ENCODE peak calls at places on chromosomes 6 and 20, in nine cellular contexts. B is RCC 7860; W is ascending aorta; Y is fibroblast of lung; O is HEK293T; F is MM.1S; N is stimulated activated naive CD8-positive, alpha-beta T cell treated with anti-CD3 and anti-CD28 coated beads, Interleukin-15, amount 100 ng/mL, for 72 hours; H is HS-5; G is effector memory CD4-positive, alpha-beta T cell. T is an unnamed sample.

GRCh38 chr6:121596441-121596840 is 161.0 kb downstream of the GJA1 start:
- DNase-seq in B (no peak), W (no peak), Y (peak; percentile 26), O (no peak), F (no peak), N (no peak), H (no peak), G (no peak), T (no peak)

GRCh38 chr6:680666-681374 is 12.1 kb downstream of the EXOC2 start:
- DNase-seq in B (no peak), W (no peak), Y (no peak), O (no peak), F (no peak), N (no peak), H (no peak), G (no peak), T (no peak)

GRCh38 chr6:90982581-90982980 is 395.7 kb upstream of the MAP3K7 start:
- DNase-seq in B (no peak), W (no peak), Y (no peak), O (no peak), F (no peak), N (no peak), H (no peak), G (no peak), T (no peak)

GRCh38 chr6:16274519-16275229 is 36.3 kb downstream of the GMPR start:
- DNase-seq in B (no peak), W (no peak), Y (peak; percentile 37), O (no peak), F (no peak), N (no peak), H (no peak), G (no peak), T (no peak)

GRCh38 chr6:37547564-37548061 is 47.9 kb upstream of the CCDC167 start:
- DNase-seq in B (peak; percentile 84), W (no peak), Y (peak; percentile 70), O (no peak), F (no peak), N (no peak), H (no peak), G (no peak), T (no peak)

GRCh38 chr20:12535316-12535715 is 473.5 kb upstream of the SPTLC3 start:
- DNase-seq in B (no peak), W (no peak), Y (no peak), O (no peak), F (no peak), N (no peak), H (no peak), G (no peak), T (no peak)

GRCh38 chr6:4351857-4352669 is 216.7 kb upstream of the ECI2 start:
- DNase-seq in B (peak; percentile 79), W (peak; percentile 26), Y (peak; percentile 96), O (no peak), F (no peak), N (no peak), H (peak; percentile 66), G (no peak), T (no peak)

GRCh38 chr6:25056130-25056529 is 120.4 kb upstream of the RIPOR2 start:
- DNase-seq in B (no peak), W (no peak), Y (no peak), O (no peak), F (no peak), N (peak; percentile 61), H (no peak), G (peak; percentile 69), T (peak; percentile 68)

GRCh38 chr6:134678436-134678889 is 271.4 kb downstream of the ALDH8A1 start:
- DNase-seq in B (peak; percentile 68), W (no peak), Y (peak; percentile 86), O (no peak), F (no peak), N (no peak), H (no peak), G (no peak), T (no peak)

GRCh38 chr6:143536461-143536865 is 24.9 kb upstream of the FUCA2 start:
- DNase-seq in B (peak; percentile 32), W (no peak), Y (peak; percentile 45), O (no peak), F (peak; percentile 33), N (peak; percentile 56), H (no peak), G (no peak), T (peak; percentile 36)

GRCh38 chr6:167828325-167828956 is 1.7 kb downstream of the AFDN start:
- DNase-seq in B (no peak), W (no peak), Y (no peak), O (no peak), F (no peak), N (no peak), H (no peak), G (no peak), T (no peak)

GRCh38 chr6:1042583-1043457 is 269.1 kb upstream of the FOXQ1 start:
- DNase-seq in B (no peak), W (no peak), Y (no peak), O (no peak), F (no peak), N (no peak), H (no peak), G (no peak), T (no peak)

GRCh38 chr6:100493206-100493888 is 28.6 kb upstream of the SIM1 start:
- DNase-seq in B (no peak), W (no peak), Y (no peak), O (no peak), F (no peak), N (no peak), H (no peak), G (no peak), T (no peak)

GRCh38 chr20:36084897-36085617 is 69.5 kb upstream of the EPB41L1 start:
- DNase-seq in B (peak; percentile 85), W (no peak), Y (peak; percentile 58), O (no peak), F (no peak), N (no peak), H (no peak), G (no peak), T (no peak)

GRCh38 chr6:131129657-131130545 is 5.4 kb upstream of the AKAP7 start:
- DNase-seq in B (no peak), W (no peak), Y (no peak), O (no peak), F (no peak), N (no peak), H (no peak), G (no peak), T (no peak)

GRCh38 chr6:24252215-24252614 is 105.6 kb downstream of the DCDC2 start:
- DNase-seq in B (no peak), W (no peak), Y (no peak), O (no peak), F (no peak), N (no peak), H (no peak), G (no peak), T (no peak)

GRCh38 chr6:22236626-22237414 is 60.0 kb downstream of the PRL start:
- DNase-seq in B (peak; percentile 100), W (no peak), Y (peak; percentile 97), O (no peak), F (no peak), N (no peak), H (peak; percentile 64), G (no peak), T (no peak)

GRCh38 chr20:41989935-41990635 is 371.9 kb upstream of the CHD6 start:
- DNase-seq in B (no peak), W (no peak), Y (no peak), O (no peak), F (no peak), N (no peak), H (no peak), G (no peak), T (no peak)

GRCh38 chr6:98832282-98833100 is 1.9 kb upstream of the POU3F2 start:
- DNase-seq in B (peak; percentile 39), W (no peak), Y (peak; percentile 95), O (no peak), F (no peak), N (peak; percentile 4), H (no peak), G (no peak), T (no peak)

GRCh38 chr6:22954749-22955385 is 385.5 kb downstream of the HDGFL1 start:
- DNase-seq in B (peak; percentile 9), W (no peak), Y (peak; percentile 22), O (no peak), F (peak; percentile 72), N (no peak), H (no peak), G (no peak), T (no peak)

GRCh38 chr20:34311118-34312023 is 8.2 kb upstream of the AHCY start:
- DNase-seq in B (no peak), W (no peak), Y (no peak), O (no peak), F (no peak), N (peak; percentile 7), H (no peak), G (no peak), T (no peak)